ENCODE peak calls at places on chromosomes 16 and 17, in six cellular contexts. F is H9, E is IMR-90, L is H1, J is neuronal stem cell, M is trophoblast cell. C is an unnamed sample.

GRCh38 chr17:11909348-11909747 is 87.9 kb downstream of the ZNF18 start:
- DNase-seq in M (no peak), F (peak), L (peak), E (no peak), J (no peak), C (no peak)

GRCh38 chr16:81617021-81617346 is 162.1 kb upstream of the PLCG2 start:
- DNase-seq in F (no peak), E (no peak), M (peak), J (no peak), L (no peak), C (no peak)

GRCh38 chr16:13307861-13308260 is 406.5 kb downstream of the SHISA9 start:
- DNase-seq in F (no peak), L (no peak), E (no peak), J (no peak), M (no peak), C (no peak)

GRCh38 chr17:44174427-44174826 is 3.9 kb downstream of the ASB16 start:
- DNase-seq in J (no peak), L (no peak), E (no peak), M (no peak), F (no peak), C (no peak)

GRCh38 chr17:56887552-56888467 is 26.0 kb downstream of the TRIM25 start:
- DNase-seq in E (peak), F (no peak), L (no peak), M (no peak), J (no peak), C (no peak)

GRCh38 chr17:50565559-50566350 is 5.2 kb downstream of the CACNA1G start:
- DNase-seq in J (peak), M (no peak), F (no peak), L (no peak), E (peak), C (peak)

GRCh38 chr17:37400505-37400904 is 6.1 kb downstream of the ACACA start:
- DNase-seq in M (peak), J (no peak), E (no peak), L (no peak), F (no peak), C (no peak)

GRCh38 chr17:42023524-42024349 is 3.8 kb downstream of the NKIRAS2 start:
- DNase-seq in L (no peak), J (no peak), E (no peak), M (peak), F (no peak), C (no peak)

GRCh38 chr16:2852731-2853507 is 5.1 kb downstream of the PRSS22 start:
- DNase-seq in J (no peak), M (no peak), F (no peak), L (no peak), E (no peak), C (no peak)

GRCh38 chr17:77189148-77189547 is 48.4 kb downstream of the SEC14L1 start:
- DNase-seq in L (no peak), F (no peak), E (no peak), M (no peak), J (no peak), C (no peak)

GRCh38 chr17:72266099-72266852 is 145.5 kb downstream of the SOX9 start:
- DNase-seq in J (no peak), E (no peak), M (no peak), L (no peak), F (no peak), C (no peak)

GRCh38 chr17:82696259-82696658 is 2.2 kb downstream of the RAB40B start:
- DNase-seq in F (no peak), L (no peak), J (no peak), E (no peak), M (no peak), C (no peak)

GRCh38 chr17:1871743-1872142 is 41.9 kb downstream of the RPA1 start:
- DNase-seq in J (no peak), E (no peak), L (no peak), M (no peak), F (no peak), C (no peak)

GRCh38 chr16:87818533-87819161 is 50.7 kb downstream of the SLC7A5 start:
- DNase-seq in J (no peak), F (no peak), L (no peak), E (no peak), M (no peak), C (no peak)

GRCh38 chr17:40962059-40962561 is 4.6 kb downstream of the KRT39 start:
- DNase-seq in E (no peak), L (no peak), J (no peak), M (no peak), F (no peak), C (no peak)

GRCh38 chr17:27586203-27586701 is 44.7 kb upstream of the LGALS9 start:
- DNase-seq in M (peak), E (peak), J (no peak), F (no peak), L (no peak), C (peak)

GRCh38 chr17:4318596-4318995 is 47.9 kb downstream of the UBE2G1 start:
- DNase-seq in L (no peak), E (peak), M (no peak), F (no peak), J (no peak), C (no peak)

GRCh38 chr17:44004077-44004760 is at the start of gene NAGS:
- DNase-seq in M (no peak), F (peak), E (no peak), L (no peak), J (no peak), C (no peak)

GRCh38 chr16:69680358-69680757 is 46.0 kb downstream of the NQO1 start:
- DNase-seq in J (no peak), L (no peak), F (no peak), E (no peak), M (no peak), C (no peak)

GRCh38 chr16:24382929-24383328 is 126.8 kb downstream of the CACNG3 start:
- DNase-seq in E (no peak), F (peak), M (no peak), J (peak), L (peak), C (no peak)

GRCh38 chr17:9984768-9985167 is 79.7 kb upstream of the RCVRN start:
- DNase-seq in M (no peak), E (no peak), J (no peak), F (no peak), L (no peak), C (no peak)

GRCh38 chr17:32335647-32336046 is 6.3 kb downstream of the C17orf75 start:
- DNase-seq in J (no peak), F (no peak), L (no peak), E (peak), M (no peak), C (peak)

GRCh38 chr17:77185137-77185536 is 44.4 kb downstream of the SEC14L1 start:
- DNase-seq in L (no peak), M (peak), E (no peak), F (no peak), J (no peak), C (no peak)

GRCh38 chr17:44191389-44191788 is 4.6 kb downstream of the TMUB2 start:
- DNase-seq in M (no peak), L (no peak), J (no peak), E (no peak), F (no peak), C (no peak)

GRCh38 chr17:18987862-18988545 is 16.6 kb downstream of the FAM83G start:
- DNase-seq in E (no peak), L (no peak), M (no peak), J (no peak), F (no peak), C (no peak)

GRCh38 chr17:57221366-57222350 is 34.7 kb upstream of the MSI2 start:
- DNase-seq in M (no peak), E (no peak), L (no peak), F (no peak), J (no peak), C (no peak)

GRCh38 chr17:38920374-38921291 is 4.8 kb upstream of the LASP1NB start:
- DNase-seq in J (no peak), E (no peak), F (no peak), M (no peak), L (no peak), C (no peak)

GRCh38 chr17:30271102-30271501 is 20.6 kb downstream of the BLMH start:
- DNase-seq in M (peak), L (no peak), F (no peak), J (no peak), E (peak), C (peak)

GRCh38 chr17:31581022-31581483 is 189.6 kb downstream of the RAB11FIP4 start:
- DNase-seq in J (no peak), E (peak), L (no peak), F (peak), M (no peak), C (peak)

GRCh38 chr17:79847698-79848369 is 8.6 kb upstream of the CBX4 start:
- DNase-seq in L (no peak), M (no peak), E (no peak), J (no peak), F (no peak), C (no peak)

GRCh38 chr17:3978421-3979275 is 14.4 kb upstream of the ATP2A3 start:
- DNase-seq in J (no peak), E (no peak), L (no peak), F (peak), M (no peak), C (no peak)

GRCh38 chr16:89598199-89598598 is 15.2 kb upstream of the DPEP1 start:
- DNase-seq in L (no peak), E (peak), J (no peak), M (no peak), F (no peak), C (peak)

GRCh38 chr16:2149630-2150417 is 1.4 kb downstream of the RAB26 start:
- DNase-seq in M (no peak), E (no peak), F (peak), L (peak), J (no peak), C (no peak)

GRCh38 chr17:56392274-56392673 is 201.2 kb upstream of the NOG start:
- DNase-seq in J (no peak), F (no peak), L (no peak), E (no peak), M (no peak), C (no peak)

GRCh38 chr17:65115721-65116312 is 21.4 kb upstream of the RGS9 start:
- DNase-seq in J (no peak), F (no peak), L (no peak), M (no peak), E (no peak), C (no peak)

GRCh38 chr17:9356488-9356911 is 219.1 kb downstream of the STX8 start:
- DNase-seq in L (no peak), M (no peak), F (no peak), J (no peak), E (no peak), C (no peak)

GRCh38 chr16:69467531-69468204 is 43.2 kb downstream of the CYB5B start:
- DNase-seq in L (no peak), M (no peak), J (no peak), E (no peak), F (no peak), C (no peak)

GRCh38 chr16:78768723-78769122 is 669.3 kb downstream of the WWOX start:
- DNase-seq in M (no peak), F (no peak), L (no peak), E (no peak), J (no peak), C (no peak)

GRCh38 chr17:77409282-77410161 is 268.8 kb downstream of the SEC14L1 start:
- DNase-seq in F (peak), J (no peak), M (peak), L (peak), E (peak), C (peak)

GRCh38 chr17:10792156-10792555 is 11.7 kb downstream of the TMEM238L start:
- DNase-seq in L (no peak), M (peak), F (no peak), E (no peak), J (no peak), C (no peak)

DNA sequence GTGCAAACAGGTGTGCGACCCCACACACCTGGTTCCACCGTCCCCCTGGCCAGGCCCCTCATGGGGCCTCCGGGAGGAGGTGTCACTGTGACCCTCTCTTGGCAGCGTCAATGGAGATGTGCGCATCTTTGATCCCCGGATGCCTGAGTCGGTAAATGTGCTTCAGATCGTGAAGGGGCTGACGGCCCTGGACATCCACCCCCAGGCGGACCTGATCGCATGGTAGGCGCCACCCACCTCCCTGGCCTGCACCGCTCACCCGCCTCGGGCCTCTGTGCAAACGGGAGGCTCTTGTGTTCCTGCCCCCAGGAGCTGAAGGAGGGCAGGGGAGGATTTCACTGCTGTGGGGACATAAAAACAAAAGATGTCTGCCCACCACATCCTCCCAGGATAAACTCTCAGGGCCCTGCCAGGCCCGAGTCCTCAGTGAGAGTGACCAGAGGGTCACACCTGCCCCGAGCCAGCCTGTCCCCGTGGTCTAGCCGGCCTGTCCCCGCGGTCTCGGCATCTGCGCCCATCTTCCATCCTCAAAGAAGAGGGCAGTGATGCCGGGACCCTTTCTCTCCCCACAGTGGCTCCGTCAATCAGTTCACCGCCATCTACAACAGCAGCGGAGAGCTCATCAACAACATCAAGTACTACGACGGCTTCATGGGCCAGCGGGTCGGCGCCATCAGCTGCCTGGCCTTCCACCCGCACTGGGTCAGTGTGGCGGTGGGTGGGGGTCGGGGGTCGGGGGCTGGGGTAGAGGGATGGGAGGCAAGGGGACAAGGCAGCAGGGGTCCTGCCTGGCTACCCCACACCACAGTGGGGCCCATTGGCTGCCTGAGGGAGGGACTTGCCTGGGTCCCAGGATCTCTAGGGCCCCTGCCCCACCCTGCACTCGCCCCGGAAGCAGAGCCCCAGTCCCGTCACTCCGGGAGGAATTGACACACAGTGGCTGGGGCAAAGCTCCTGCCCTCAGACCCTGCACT is 29.0 kb upstream of the CHMP6 start:
- DNase-seq in E (no peak), J (no peak), L (no peak), M (no peak), F (no peak), C (no peak)
- H3K14ac ChIP-seq in E (no peak), J (no peak), L (no peak), M (no peak), F (no peak), C (no peak)

DNA sequence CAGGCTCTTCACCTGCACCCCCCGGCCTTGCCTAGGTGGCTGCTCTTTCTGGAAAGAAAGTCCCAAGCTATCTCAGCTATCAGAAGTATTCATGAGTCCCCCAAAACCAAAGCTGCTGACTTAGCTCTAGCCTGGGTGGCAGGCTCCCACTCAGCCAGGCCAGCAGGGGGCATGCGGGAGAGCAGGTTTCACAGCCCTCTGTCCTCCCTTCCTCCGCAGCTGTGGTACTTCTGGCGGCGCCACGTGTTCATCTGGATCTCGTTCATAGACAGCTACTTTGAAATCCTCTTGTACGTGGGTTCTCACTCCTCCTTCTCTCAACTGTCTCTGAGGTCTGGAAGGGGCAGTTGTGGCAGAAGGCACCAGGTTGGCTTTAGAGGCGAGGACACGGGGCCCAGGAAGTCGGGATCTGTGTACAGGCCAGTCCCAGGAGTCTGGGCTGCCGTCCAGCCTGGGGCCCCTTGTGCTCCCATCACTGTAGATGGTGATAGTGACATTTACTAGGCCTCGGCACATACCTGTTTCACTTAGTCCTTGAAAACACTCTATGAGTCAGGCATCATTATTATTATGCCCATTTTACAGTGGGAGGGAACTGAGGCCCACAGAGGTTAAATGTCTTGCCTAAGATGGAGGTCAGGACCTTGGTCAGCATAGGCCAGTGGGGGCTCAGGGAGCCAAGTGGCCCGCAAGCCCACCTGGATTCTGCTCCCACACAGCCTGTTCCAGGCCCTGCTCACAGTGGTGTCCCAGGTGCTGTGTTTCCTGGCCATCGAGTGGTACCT is 12.9 kb downstream of the TRPV2 start:
- DNase-seq in M (peak), L (peak), F (peak), J (no peak), E (peak), C (peak)
- H3K14ac ChIP-seq in M (no peak), L (no peak), F (no peak), J (peak), E (no peak), C (peak)

GRCh38 chr16:18983565-18984424 is at the start of gene TMC7:
- DNase-seq in L (peak), J (peak), M (peak), E (peak), F (peak), C (peak)

GRCh38 chr16:18979936-18980335 is 3.8 kb upstream of the TMC7 start:
- DNase-seq in J (no peak), E (no peak), F (no peak), M (no peak), L (no peak), C (no peak)

DNA sequence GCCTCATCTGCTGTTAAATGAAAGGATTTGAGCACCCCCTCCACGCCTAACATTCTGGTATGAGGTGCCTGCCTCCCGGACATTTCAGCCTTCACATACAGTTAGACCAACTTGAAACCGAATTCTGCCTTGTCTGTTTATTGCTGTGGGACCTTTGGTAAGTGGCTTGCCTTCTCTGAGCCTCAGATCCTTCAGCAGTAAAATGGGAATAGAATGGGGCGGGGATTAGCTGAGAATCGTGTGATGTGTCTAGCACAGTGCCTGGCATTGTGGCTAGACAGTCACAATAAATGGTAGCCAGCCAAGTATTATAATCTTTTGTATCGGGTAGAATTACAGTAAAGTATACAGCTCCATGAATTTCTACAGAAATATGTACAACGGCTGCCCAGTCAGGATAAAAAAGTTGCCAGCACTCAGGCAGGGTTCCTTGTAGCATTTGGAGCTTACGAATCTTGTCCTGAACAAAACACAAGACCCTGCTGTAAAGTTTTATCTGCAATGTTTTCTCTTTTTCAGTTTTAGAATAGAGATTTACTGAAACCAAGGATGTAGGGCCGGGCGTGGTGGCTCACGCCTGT is 781 bp downstream of the TMC7 start:
- DNase-seq in L (no peak), E (no peak), F (no peak), J (no peak), M (no peak), C (no peak)
- H3K14ac ChIP-seq in L (no peak), E (no peak), F (peak), J (no peak), M (no peak), C (no peak)

GRCh38 chr16:75311383-75311938 is 60.0 kb upstream of the BCAR1 start:
- DNase-seq in L (no peak), E (peak), M (peak), J (no peak), F (no peak), C (no peak)

GRCh38 chr16:75309156-75309555 is 57.7 kb upstream of the BCAR1 start:
- DNase-seq in L (no peak), M (no peak), F (no peak), E (no peak), J (no peak), C (no peak)

GRCh38 chr16:75310541-75310940 is 59.1 kb upstream of the BCAR1 start:
- DNase-seq in J (no peak), L (no peak), F (no peak), M (no peak), E (no peak), C (no peak)

GRCh38 chr16:75308011-75308410 is 56.6 kb upstream of the BCAR1 start:
- DNase-seq in M (no peak), J (no peak), L (no peak), E (no peak), F (no peak), C (no peak)

DNA sequence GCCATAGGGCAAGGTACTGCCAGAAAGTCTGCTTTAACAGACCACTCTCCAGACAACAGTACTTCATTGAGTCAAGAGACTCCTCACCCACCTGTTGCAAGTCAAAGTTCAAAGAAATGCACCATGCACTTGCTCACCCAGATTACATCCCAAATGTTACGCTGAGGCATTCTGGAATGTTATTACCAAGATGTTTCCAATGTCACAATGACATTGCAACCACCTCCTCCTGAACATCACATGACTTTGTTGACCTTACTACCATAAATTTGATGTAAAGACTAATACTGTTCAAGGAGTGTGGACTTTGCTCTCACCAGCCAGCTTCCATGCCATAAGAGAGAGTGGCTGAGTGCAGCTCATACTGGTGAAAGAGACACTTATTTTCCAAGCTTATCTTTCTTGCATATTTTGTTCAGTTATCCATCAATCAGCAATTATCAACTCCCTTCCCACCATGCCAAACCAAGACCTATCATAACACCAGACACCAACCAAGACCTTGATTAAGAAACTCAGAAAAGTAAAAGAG is 58.5 kb upstream of the BCAR1 start:
- DNase-seq in J (no peak), F (no peak), L (no peak), E (no peak), M (no peak), C (no peak)
- H3K14ac ChIP-seq in J (no peak), F (no peak), L (no peak), E (peak), M (no peak), C (no peak)

GRCh38 chr16:84641643-84642358 is 6.5 kb upstream of the KLHL36 start:
- DNase-seq in L (no peak), M (no peak), F (no peak), E (no peak), J (no peak), C (no peak)
- H3K14ac ChIP-seq in L (no peak), M (no peak), F (no peak), E (peak), J (no peak), C (no peak)

GRCh38 chr16:22356930-22357634 is 17.3 kb downstream of the CDR2 start:
- DNase-seq in E (no peak), M (no peak), F (no peak), J (no peak), L (no peak), C (peak)
- H3K14ac ChIP-seq in E (no peak), M (no peak), F (no peak), J (no peak), L (no peak), C (no peak)

C was measured in mesenchymal stem cell.